ENCODE peak calls at places on chromosome 22, in six cellular contexts. One of them, this sample, is unnamed.

GRCh38 chr22:41036924-41037323 is 55.5 kb upstream of the EP300 start:
- DNase-seq in fibroblast of lung: no peak
- DNase-seq in WERI-Rb-1: no peak
- DNase-seq in AG09319: no peak
- DNase-seq in fibroblast of pulmonary artery: no peak
- DNase-seq in OCI-LY7: no peak
- DNase-seq in this sample: no peak

GRCh38 chr22:20979243-20979809 is 2.8 kb upstream of the LZTR1 start:
- DNase-seq in fibroblast of lung: peak
- DNase-seq in WERI-Rb-1: no peak
- DNase-seq in AG09319: no peak
- DNase-seq in fibroblast of pulmonary artery: peak
- DNase-seq in OCI-LY7: no peak
- DNase-seq in this sample: no peak

GRCh38 chr22:26585104-26585790 is 4.7 kb downstream of the TPST2 start:
- DNase-seq in fibroblast of lung: peak
- DNase-seq in WERI-Rb-1: no peak
- DNase-seq in AG09319: peak
- DNase-seq in fibroblast of pulmonary artery: peak
- DNase-seq in OCI-LY7: no peak
- DNase-seq in this sample: peak

GRCh38 chr22:18109410-18110193 is 1.0 kb upstream of the TUBA8 start:
- DNase-seq in fibroblast of lung: no peak
- DNase-seq in WERI-Rb-1: no peak
- DNase-seq in AG09319: no peak
- DNase-seq in fibroblast of pulmonary artery: no peak
- DNase-seq in OCI-LY7: no peak
- DNase-seq in this sample: peak

GRCh38 chr22:35809816-35810215 is 92.1 kb downstream of the APOL5 start:
- DNase-seq in fibroblast of lung: no peak
- DNase-seq in WERI-Rb-1: no peak
- DNase-seq in AG09319: no peak
- DNase-seq in fibroblast of pulmonary artery: no peak
- DNase-seq in OCI-LY7: no peak
- DNase-seq in this sample: no peak

GRCh38 chr22:35367331-35367886 is 13.5 kb upstream of the HMOX1 start:
- DNase-seq in fibroblast of lung: no peak
- DNase-seq in WERI-Rb-1: peak
- DNase-seq in AG09319: no peak
- DNase-seq in fibroblast of pulmonary artery: no peak
- DNase-seq in OCI-LY7: peak
- DNase-seq in this sample: no peak

GRCh38 chr22:37156686-37157435 is 7.1 kb upstream of the IL2RB start:
- DNase-seq in fibroblast of lung: no peak
- DNase-seq in WERI-Rb-1: no peak
- DNase-seq in AG09319: no peak
- DNase-seq in fibroblast of pulmonary artery: no peak
- DNase-seq in OCI-LY7: no peak
- DNase-seq in this sample: peak

GRCh38 chr22:32800158-32800557 is 1.3 kb upstream of the TIMP3 start:
- DNase-seq in fibroblast of lung: no peak
- DNase-seq in WERI-Rb-1: no peak
- DNase-seq in AG09319: no peak
- DNase-seq in fibroblast of pulmonary artery: no peak
- DNase-seq in OCI-LY7: no peak
- DNase-seq in this sample: no peak

GRCh38 chr22:37167981-37168647 is 18.4 kb upstream of the IL2RB start:
- DNase-seq in fibroblast of lung: no peak
- DNase-seq in WERI-Rb-1: no peak
- DNase-seq in AG09319: no peak
- DNase-seq in fibroblast of pulmonary artery: no peak
- DNase-seq in OCI-LY7: no peak
- DNase-seq in this sample: peak

GRCh38 chr22:46088541-46089311 is 61.6 kb upstream of the PPARA start:
- DNase-seq in fibroblast of lung: peak
- DNase-seq in WERI-Rb-1: no peak
- DNase-seq in AG09319: no peak
- DNase-seq in fibroblast of pulmonary artery: peak
- DNase-seq in OCI-LY7: no peak
- DNase-seq in this sample: peak

GRCh38 chr22:41966607-41967240 is 2.5 kb upstream of the SEPTIN3 start:
- DNase-seq in fibroblast of lung: peak
- DNase-seq in WERI-Rb-1: peak
- DNase-seq in AG09319: peak
- DNase-seq in fibroblast of pulmonary artery: peak
- DNase-seq in OCI-LY7: peak
- DNase-seq in this sample: no peak

GRCh38 chr22:46036558-46037408 is 59.8 kb upstream of the WNT7B start:
- DNase-seq in fibroblast of lung: peak
- DNase-seq in WERI-Rb-1: peak
- DNase-seq in AG09319: no peak
- DNase-seq in fibroblast of pulmonary artery: no peak
- DNase-seq in OCI-LY7: peak
- DNase-seq in this sample: peak

GRCh38 chr22:43516386-43516785 is 104.6 kb downstream of the MPPED1 start:
- DNase-seq in fibroblast of lung: no peak
- DNase-seq in WERI-Rb-1: no peak
- DNase-seq in AG09319: no peak
- DNase-seq in fibroblast of pulmonary artery: no peak
- DNase-seq in OCI-LY7: no peak
- DNase-seq in this sample: no peak

GRCh38 chr22:50016308-50016987 is 3.9 kb upstream of the IL17REL start:
- DNase-seq in fibroblast of lung: no peak
- DNase-seq in WERI-Rb-1: no peak
- DNase-seq in AG09319: no peak
- DNase-seq in fibroblast of pulmonary artery: no peak
- DNase-seq in OCI-LY7: no peak
- DNase-seq in this sample: peak

GRCh38 chr22:36730176-36730858 is 26.8 kb upstream of the CACNG2 start:
- DNase-seq in fibroblast of lung: no peak
- DNase-seq in WERI-Rb-1: no peak
- DNase-seq in AG09319: no peak
- DNase-seq in fibroblast of pulmonary artery: no peak
- DNase-seq in OCI-LY7: no peak
- DNase-seq in this sample: no peak

GRCh38 chr22:48893288-48894063 is 934.2 kb downstream of the BRD1 start:
- DNase-seq in fibroblast of lung: no peak
- DNase-seq in WERI-Rb-1: no peak
- DNase-seq in AG09319: no peak
- DNase-seq in fibroblast of pulmonary artery: no peak
- DNase-seq in OCI-LY7: peak
- DNase-seq in this sample: no peak

GRCh38 chr22:48892571-48893287 is 934.9 kb downstream of the BRD1 start:
- DNase-seq in fibroblast of lung: no peak
- DNase-seq in WERI-Rb-1: no peak
- DNase-seq in AG09319: no peak
- DNase-seq in fibroblast of pulmonary artery: no peak
- DNase-seq in OCI-LY7: no peak
- DNase-seq in this sample: no peak

GRCh38 chr22:48894804-48895250 is 932.8 kb downstream of the BRD1 start:
- DNase-seq in fibroblast of lung: no peak
- DNase-seq in WERI-Rb-1: no peak
- DNase-seq in AG09319: no peak
- DNase-seq in fibroblast of pulmonary artery: no peak
- DNase-seq in OCI-LY7: no peak
- DNase-seq in this sample: peak

GRCh38 chr22:48895341-48895740 is 932.3 kb downstream of the BRD1 start:
- DNase-seq in fibroblast of lung: no peak
- DNase-seq in WERI-Rb-1: no peak
- DNase-seq in AG09319: no peak
- DNase-seq in fibroblast of pulmonary artery: no peak
- DNase-seq in OCI-LY7: no peak
- DNase-seq in this sample: no peak

GRCh38 chr22:48894064-48894671 is 933.5 kb downstream of the BRD1 start:
- DNase-seq in fibroblast of lung: no peak
- DNase-seq in WERI-Rb-1: no peak
- DNase-seq in AG09319: no peak
- DNase-seq in fibroblast of pulmonary artery: no peak
- DNase-seq in OCI-LY7: peak
- DNase-seq in this sample: peak
- TF ChIP-seq CTCF in fibroblast of lung: no peak
- TF ChIP-seq CTCF in WERI-Rb-1: peak
- TF ChIP-seq CTCF in AG09319: no peak
- TF ChIP-seq CTCF in fibroblast of pulmonary artery: no peak
- TF ChIP-seq CTCF in OCI-LY7: peak
- TF ChIP-seq CTCF in this sample: no peak

DNA sequence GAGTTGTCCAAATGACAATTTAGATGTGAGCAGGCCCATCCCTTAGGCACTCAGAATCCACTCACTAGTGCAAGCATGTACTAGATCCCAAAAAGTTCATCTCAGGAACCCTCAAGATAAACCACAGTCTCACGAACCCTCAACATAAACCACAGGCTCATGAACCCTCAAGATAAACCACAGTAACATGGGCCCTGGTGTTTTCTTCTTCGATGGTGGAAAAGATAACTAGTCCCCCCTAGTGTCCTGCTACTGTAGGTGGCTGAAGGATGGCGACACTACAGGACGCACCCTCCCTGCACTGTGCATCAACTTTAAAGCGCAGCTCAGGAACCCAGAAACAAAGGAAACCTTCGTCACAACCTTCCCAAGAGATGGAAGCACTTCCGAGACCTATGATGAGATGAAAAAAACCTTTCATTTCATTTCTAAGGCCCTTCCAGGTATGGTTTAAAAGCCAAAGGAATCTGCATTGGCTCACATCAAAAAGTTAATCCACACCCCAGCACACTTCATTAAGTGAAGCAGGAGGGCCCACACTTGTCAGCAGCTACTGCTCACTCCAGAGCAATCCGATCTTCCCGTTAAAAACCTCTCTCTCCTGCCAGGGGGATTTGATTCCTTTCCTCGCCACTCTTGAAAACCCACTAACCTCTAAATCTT is 2.4 kb downstream of the LARGE1 start:
- DNase-seq in fibroblast of lung: peak
- DNase-seq in WERI-Rb-1: peak
- DNase-seq in AG09319: no peak
- DNase-seq in fibroblast of pulmonary artery: no peak
- DNase-seq in OCI-LY7: peak
- DNase-seq in this sample: no peak
- TF ChIP-seq CTCF in fibroblast of lung: peak
- TF ChIP-seq CTCF in WERI-Rb-1: peak
- TF ChIP-seq CTCF in AG09319: peak
- TF ChIP-seq CTCF in fibroblast of pulmonary artery: no peak
- TF ChIP-seq CTCF in OCI-LY7: peak
- TF ChIP-seq CTCF in this sample: peak

DNA sequence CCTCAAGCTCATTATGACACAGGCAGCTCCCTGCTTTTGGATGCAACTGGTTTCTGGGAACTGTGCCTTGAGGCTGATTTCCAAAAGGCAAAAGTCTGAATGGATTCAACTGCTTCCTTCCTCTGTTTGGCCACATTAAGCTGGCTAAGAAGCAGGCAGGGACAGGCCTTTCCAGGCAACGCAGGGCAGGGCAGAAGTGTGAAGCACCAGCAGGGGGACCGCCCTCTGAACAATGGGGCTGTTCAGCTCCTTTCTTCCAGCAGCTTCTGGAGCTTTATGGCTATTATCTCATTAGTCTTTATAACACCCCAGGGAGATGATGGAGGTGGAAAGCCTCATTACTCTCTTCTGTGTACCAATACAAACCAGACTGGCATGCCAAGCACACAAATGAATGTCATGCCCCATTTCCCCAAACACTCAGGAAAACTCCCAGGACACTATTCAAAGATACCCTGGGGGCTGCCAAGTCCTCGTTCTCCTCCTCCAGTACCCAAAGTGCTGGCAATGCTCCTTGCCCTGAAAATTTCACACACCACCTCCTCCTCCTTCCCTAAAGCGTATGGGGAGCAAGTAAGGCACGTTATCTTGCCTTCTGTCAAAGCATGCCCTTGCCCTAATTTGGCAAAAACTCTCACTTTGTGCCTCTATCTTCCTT is 21.3 kb downstream of the MORC2 start:
- DNase-seq in fibroblast of lung: no peak
- DNase-seq in WERI-Rb-1: no peak
- DNase-seq in AG09319: no peak
- DNase-seq in fibroblast of pulmonary artery: no peak
- DNase-seq in OCI-LY7: no peak
- DNase-seq in this sample: no peak
- TF ChIP-seq CTCF in fibroblast of lung: no peak
- TF ChIP-seq CTCF in WERI-Rb-1: no peak
- TF ChIP-seq CTCF in AG09319: no peak
- TF ChIP-seq CTCF in fibroblast of pulmonary artery: peak
- TF ChIP-seq CTCF in OCI-LY7: no peak
- TF ChIP-seq CTCF in this sample: no peak

GRCh38 chr22:29307658-29308147 is 1.3 kb downstream of the GAS2L1 start:
- DNase-seq in fibroblast of lung: peak
- DNase-seq in WERI-Rb-1: no peak
- DNase-seq in AG09319: no peak
- DNase-seq in fibroblast of pulmonary artery: no peak
- DNase-seq in OCI-LY7: no peak
- DNase-seq in this sample: no peak

GRCh38 chr22:29305836-29306174 is 645 bp upstream of the GAS2L1 start:
- DNase-seq in fibroblast of lung: no peak
- DNase-seq in WERI-Rb-1: no peak
- DNase-seq in AG09319: no peak
- DNase-seq in fibroblast of pulmonary artery: no peak
- DNase-seq in OCI-LY7: no peak
- DNase-seq in this sample: no peak

GRCh38 chr22:29306175-29306829 is at the start of gene GAS2L1:
- DNase-seq in fibroblast of lung: peak
- DNase-seq in WERI-Rb-1: peak
- DNase-seq in AG09319: peak
- DNase-seq in fibroblast of pulmonary artery: peak
- DNase-seq in OCI-LY7: peak
- DNase-seq in this sample: peak

GRCh38 chr22:29308148-29308790 is 1.8 kb downstream of the GAS2L1 start:
- DNase-seq in fibroblast of lung: no peak
- DNase-seq in WERI-Rb-1: peak
- DNase-seq in AG09319: no peak
- DNase-seq in fibroblast of pulmonary artery: no peak
- DNase-seq in OCI-LY7: no peak
- DNase-seq in this sample: no peak

GRCh38 chr22:29306830-29307657 is 594 bp downstream of the GAS2L1 start:
- DNase-seq in fibroblast of lung: peak
- DNase-seq in WERI-Rb-1: peak
- DNase-seq in AG09319: no peak
- DNase-seq in fibroblast of pulmonary artery: peak
- DNase-seq in OCI-LY7: no peak
- DNase-seq in this sample: peak
- TF ChIP-seq CTCF in fibroblast of lung: no peak
- TF ChIP-seq CTCF in WERI-Rb-1: no peak
- TF ChIP-seq CTCF in AG09319: no peak
- TF ChIP-seq CTCF in fibroblast of pulmonary artery: no peak
- TF ChIP-seq CTCF in OCI-LY7: no peak
- TF ChIP-seq CTCF in this sample: no peak

GRCh38 chr22:31490496-31490925 is 869 bp upstream of the EIF4ENIF1 start:
- DNase-seq in fibroblast of lung: peak
- DNase-seq in WERI-Rb-1: peak
- DNase-seq in AG09319: peak
- DNase-seq in fibroblast of pulmonary artery: peak
- DNase-seq in OCI-LY7: peak
- DNase-seq in this sample: peak
- TF ChIP-seq CTCF in fibroblast of lung: peak
- TF ChIP-seq CTCF in WERI-Rb-1: no peak
- TF ChIP-seq CTCF in AG09319: peak
- TF ChIP-seq CTCF in fibroblast of pulmonary artery: no peak
- TF ChIP-seq CTCF in OCI-LY7: no peak
- TF ChIP-seq CTCF in this sample: peak